ENCODE peak calls at places on chromosomes 1 and 21, in five cellular contexts. W is K562, K is IMR-90, H is gastrocnemius medialis, D is Peyer's patch. I is an unnamed sample. For H3K36me3, the result is how much of the 10 kb centered on the place peaks cover.

GRCh38 chr1:16019580-16020277 is 1.9 kb upstream of the HSPB7 start:
- DNase-seq in W (no peak), K (peak), H (peak), D (no peak), I (peak)

GRCh38 chr1:38140025-38140487 is 93.5 kb upstream of the POU3F1 start:
- DNase-seq in W (no peak), K (peak), H (no peak), D (no peak), I (no peak)

GRCh38 chr1:156444407-156445001 is 56.1 kb downstream of the MEF2D start:
- DNase-seq in W (no peak), K (no peak), H (no peak), D (no peak), I (peak)

GRCh38 chr1:22969224-22969829 is 3.3 kb downstream of the LACTBL1 start:
- DNase-seq in W (no peak), K (peak), H (no peak), D (peak), I (peak)

GRCh38 chr1:2179283-2180013 is 15.1 kb downstream of the FAAP20 start:
- DNase-seq in W (peak), K (no peak), H (no peak), D (no peak), I (no peak)

GRCh38 chr1:4140241-4140640 is 240.2 kb upstream of the C1orf174 start:
- DNase-seq in W (no peak), K (no peak), H (no peak), D (no peak), I (no peak)

GRCh38 chr1:240732390-240732789 is 120.4 kb upstream of the GREM2 start:
- DNase-seq in W (peak), K (peak), H (no peak), D (no peak), I (peak)

GRCh38 chr1:221983444-221983843 is 241.6 kb upstream of the DUSP10 start:
- DNase-seq in W (no peak), K (no peak), H (no peak), D (no peak), I (no peak)

GRCh38 chr1:88661951-88662664 is 22.0 kb upstream of the PKN2 start:
- DNase-seq in W (no peak), K (no peak), H (no peak), D (no peak), I (no peak)

GRCh38 chr1:203185061-203185461 is 1.4 kb downstream of the CHI3L1 start:
- DNase-seq in W (no peak), K (no peak), H (no peak), D (no peak), I (no peak)

GRCh38 chr1:87004857-87005256 is 90.4 kb downstream of the HS2ST1 start:
- DNase-seq in W (no peak), K (no peak), H (no peak), D (no peak), I (no peak)

GRCh38 chr1:21852282-21853129 is 40.4 kb downstream of the LDLRAD2 start:
- DNase-seq in W (no peak), K (no peak), H (no peak), D (peak), I (no peak)

GRCh38 chr21:16423921-16424320 is 694.1 kb downstream of the USP25 start:
- DNase-seq in W (no peak), K (no peak), H (no peak), D (no peak), I (no peak)

GRCh38 chr21:32484706-32485380 is 72.3 kb downstream of the EVA1C start:
- DNase-seq in W (no peak), K (no peak), H (no peak), D (no peak), I (no peak)

GRCh38 chr1:61007534-61008364 is 74.6 kb upstream of the NFIA start:
- DNase-seq in W (no peak), K (no peak), H (no peak), D (no peak), I (no peak)

GRCh38 chr1:167690053-167690452 is 31.7 kb upstream of the MPZL1 start:
- DNase-seq in W (no peak), K (no peak), H (no peak), D (no peak), I (no peak)

GRCh38 chr1:239833709-239834108 is 258.0 kb upstream of the FMN2 start:
- DNase-seq in W (no peak), K (no peak), H (no peak), D (no peak), I (no peak)

GRCh38 chr1:112788561-112788960 is 73.4 kb upstream of the PPM1J start:
- DNase-seq in W (no peak), K (peak), H (no peak), D (no peak), I (no peak)

GRCh38 chr1:56477164-56478111 is 101.9 kb downstream of the PLPP3 start:
- DNase-seq in W (no peak), K (peak), H (peak), D (peak), I (peak)

GRCh38 chr1:244214009-244214967 is 163.2 kb downstream of the ZBTB18 start:
- DNase-seq in W (no peak), K (peak), H (peak), D (no peak), I (peak)

GRCh38 chr1:180962178-180962577 is 49.5 kb downstream of the KIAA1614 start:
- DNase-seq in W (no peak), K (no peak), H (no peak), D (no peak), I (no peak)

GRCh38 chr1:179953974-179954493 is 576 bp upstream of the CEP350 start:
- DNase-seq in W (peak), K (peak), H (peak), D (peak), I (peak)

GRCh38 chr1:8427986-8428385 is 110.1 kb downstream of the SLC45A1 start:
- DNase-seq in W (no peak), K (no peak), H (peak), D (no peak), I (no peak)

GRCh38 chr1:119953266-119953998 is 57.1 kb upstream of the ADAM30 start:
- DNase-seq in W (no peak), K (no peak), H (no peak), D (no peak), I (no peak)

GRCh38 chr1:14822996-14823395 is 224.5 kb downstream of the KAZN start:
- DNase-seq in W (no peak), K (no peak), H (no peak), D (no peak), I (no peak)

GRCh38 chr21:26790289-26790688 is 54.9 kb downstream of the ADAMTS1 start:
- DNase-seq in W (no peak), K (no peak), H (no peak), D (no peak), I (no peak)

GRCh38 chr1:100265562-100265930 is 470 bp upstream of the RTCA start:
- DNase-seq in W (peak), K (peak), H (no peak), D (peak), I (peak)

GRCh38 chr1:66478116-66478515 is 55.8 kb upstream of the SGIP1 start:
- DNase-seq in W (no peak), K (peak), H (no peak), D (no peak), I (peak)

GRCh38 chr21:46379691-46380090 is 55.7 kb downstream of the PCNT start:
- DNase-seq in W (no peak), K (no peak), H (peak), D (no peak), I (no peak)

GRCh38 chr21:46376231-46376628 is 52.3 kb downstream of the PCNT start:
- DNase-seq in W (no peak), K (no peak), H (peak), D (no peak), I (no peak)

GRCh38 chr21:46376856-46377453 is 53.0 kb downstream of the PCNT start:
- DNase-seq in W (no peak), K (no peak), H (no peak), D (no peak), I (no peak)

GRCh38 chr21:46379105-46379504 is 55.1 kb downstream of the PCNT start:
- DNase-seq in W (no peak), K (no peak), H (no peak), D (no peak), I (no peak)

GRCh38 chr21:46377789-46378188 is 53.8 kb downstream of the PCNT start:
- DNase-seq in W (no peak), K (no peak), H (peak), D (no peak), I (no peak)
- H3K36me3 ChIP-seq in W (under half), K (under half), H (under half), D (under half), I (under half)

GRCh38 chr1:231161711-231162299 is at the start of gene TRIM67:
- DNase-seq in W (peak), K (no peak), H (no peak), D (no peak), I (no peak)

GRCh38 chr1:231163831-231164427 is 2.1 kb downstream of the TRIM67 start:
- DNase-seq in W (no peak), K (no peak), H (no peak), D (no peak), I (no peak)

GRCh38 chr1:231160851-231161710 is 777 bp upstream of the TRIM67 start:
- DNase-seq in W (no peak), K (no peak), H (no peak), D (no peak), I (no peak)

GRCh38 chr1:231162970-231163830 is 1.3 kb downstream of the TRIM67 start:
- DNase-seq in W (no peak), K (no peak), H (no peak), D (no peak), I (no peak)

GRCh38 chr1:231162300-231162969 is 577 bp downstream of the TRIM67 start:
- DNase-seq in W (peak), K (peak), H (no peak), D (no peak), I (peak)
- H3K4me3 ChIP-seq in W (peak), K (no peak), H (peak), D (no peak), I (peak)

GRCh38 chr1:40161888-40162397 is 756 bp downstream of the RLF start:
- DNase-seq in W (no peak), K (peak), H (peak), D (no peak), I (no peak)
- TF ChIP-seq CTCF in W (peak), K (no peak), H (no peak), D (no peak), I (peak)

GRCh38 chr1:26265405-26265804 is 14.5 kb upstream of the SH3BGRL3 start:
- DNase-seq in W (no peak), K (no peak), H (no peak), D (no peak), I (no peak)
- H3K36me3 ChIP-seq in W (half or more), K (under half), H (half or more), D (under half), I (under half)

GRCh38 chr21:28883931-28884330 is 108.7 kb downstream of the LTN1 start:
- DNase-seq in W (no peak), K (no peak), H (no peak), D (no peak), I (no peak)
- H3K4me3 ChIP-seq in W (peak), K (no peak), H (peak), D (no peak), I (no peak)

GRCh38 chr21:37915941-37916794 is at the start of gene KCNJ6:
- DNase-seq in W (peak), K (peak), H (no peak), D (no peak), I (peak)

GRCh38 chr21:37915516-37915915 is 741 bp downstream of the KCNJ6 start:
- DNase-seq in W (no peak), K (no peak), H (no peak), D (no peak), I (no peak)

GRCh38 chr21:37917612-37918011 is 1.4 kb upstream of the KCNJ6 start:
- DNase-seq in W (no peak), K (peak), H (no peak), D (no peak), I (peak)

GRCh38 chr21:37914211-37914900 is 1.9 kb downstream of the KCNJ6 start:
- DNase-seq in W (peak), K (peak), H (no peak), D (no peak), I (peak)

DNA sequence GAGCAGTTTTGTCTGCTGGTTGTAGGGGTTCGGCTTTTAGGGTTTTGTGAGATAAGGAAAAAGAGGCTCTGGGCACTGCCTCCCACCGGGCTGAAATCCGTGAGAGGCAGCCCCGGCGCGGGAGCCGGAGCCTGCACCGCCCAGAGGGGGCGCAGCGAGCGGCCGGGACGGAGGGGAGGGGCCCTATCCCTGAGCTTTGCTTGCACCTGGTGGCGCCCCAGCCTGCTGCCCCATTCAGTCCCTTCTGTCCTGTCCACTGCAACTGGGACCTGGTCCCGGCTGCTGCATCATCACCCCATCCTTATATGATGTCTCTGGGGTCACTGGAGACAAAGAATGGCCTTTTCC is 512 bp upstream of the KCNJ6 start:
- DNase-seq in W (peak), K (no peak), H (no peak), D (no peak), I (no peak)
- TF ChIP-seq CTCF in W (peak), K (peak), H (no peak), D (no peak), I (peak)

GRCh38 chr1:70072239-70072751 is 133.1 kb downstream of the LRRC40 start:
- DNase-seq in W (no peak), K (peak), H (no peak), D (no peak), I (no peak)
- H3K36me3 ChIP-seq in W (under half), K (under half), H (under half), D (under half), I (under half)

DNA sequence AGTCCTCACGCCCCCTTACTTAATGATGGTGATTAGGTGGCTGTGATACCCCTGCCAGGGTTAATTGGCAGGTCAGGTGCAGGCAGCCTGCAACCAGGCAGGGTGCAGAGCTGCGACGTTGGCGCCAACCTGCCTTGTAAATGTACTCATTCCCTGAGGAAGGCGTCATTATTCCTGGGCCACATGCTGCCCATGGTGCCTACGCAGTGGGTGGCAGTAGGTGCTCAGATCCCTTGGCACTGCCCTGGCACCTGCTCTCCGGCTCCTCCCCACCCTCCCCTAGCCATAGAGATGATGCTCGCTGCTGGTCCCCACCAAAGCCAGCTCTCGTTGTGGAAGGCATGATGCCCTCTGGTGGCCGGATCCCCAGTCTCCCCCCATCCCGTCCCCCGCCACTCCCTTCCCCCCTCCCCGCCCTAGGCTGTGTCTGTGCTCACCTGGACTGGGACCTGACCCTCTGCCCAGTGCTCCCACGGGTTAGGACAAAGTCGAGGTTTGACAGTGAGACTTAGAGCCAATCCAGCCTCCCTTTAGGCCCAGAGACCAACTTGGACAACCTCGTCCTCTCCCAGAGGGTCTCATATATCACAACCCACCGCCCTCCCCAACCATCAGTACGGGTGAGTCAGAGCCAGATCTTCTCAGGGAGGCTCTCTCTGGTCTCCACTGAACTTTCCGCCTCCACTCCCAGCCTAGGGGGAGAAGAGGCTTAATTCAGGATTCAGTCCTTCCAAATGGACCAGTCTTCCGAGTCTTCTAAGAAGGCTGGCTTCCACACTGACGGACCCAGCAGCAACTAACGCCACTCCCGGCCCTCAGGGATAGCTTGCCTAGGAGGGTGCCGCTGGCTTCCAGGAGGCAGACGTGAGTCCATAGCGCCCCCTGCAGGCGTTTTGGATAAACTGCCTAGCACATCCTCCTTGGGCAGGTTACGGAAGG is 5.7 kb downstream of the KRTCAP2 start:
- DNase-seq in W (peak), K (peak), H (peak), D (peak), I (peak)
- H3K4me3 ChIP-seq in W (peak), K (no peak), H (peak), D (no peak), I (peak)